ENCODE peak calls at places on chromosome 12, in ten cellular contexts. Z is iPS-NIHi11; S is NCI-H1092; R is fibroblast of the conjunctiva; M is AG08395; E is T-helper 9 cell; J is Karpas-422; O is amniotic stem cell; C is EH; T is CD8-positive, alpha-beta memory T cell. W is an unnamed sample.

GRCh38 chr12:130949806-130950205 is 3.9 kb upstream of the ADGRD1 start:
- DNase-seq in Z (no peak), T (no peak), M (no peak), E (no peak), J (no peak), R (no peak), S (no peak), O (no peak), C (no peak), W (no peak)

GRCh38 chr12:20695232-20695631 is at the start of gene SLCO1C1:
- DNase-seq in M (no peak), E (no peak), S (no peak), Z (no peak), R (no peak), J (no peak), C (no peak), O (no peak), T (no peak), W (no peak)

GRCh38 chr12:31724597-31724996 is 4.2 kb downstream of the AMN1 start:
- DNase-seq in R (no peak), E (no peak), Z (no peak), C (no peak), S (no peak), T (no peak), M (no peak), O (no peak), J (no peak), W (no peak)

GRCh38 chr12:13727707-13728147 is 253.7 kb downstream of the GRIN2B start:
- DNase-seq in O (no peak), E (no peak), C (no peak), S (peak), R (no peak), Z (peak), T (no peak), M (no peak), J (no peak), W (no peak)

GRCh38 chr12:107329569-107330324 is 236.4 kb upstream of the CRY1 start:
- DNase-seq in O (no peak), Z (no peak), R (no peak), C (peak), E (no peak), S (no peak), M (no peak), J (no peak), T (no peak), W (no peak)

GRCh38 chr12:45553204-45553603 is 176.3 kb upstream of the ARID2 start:
- DNase-seq in Z (no peak), T (no peak), M (no peak), E (no peak), C (no peak), J (no peak), S (peak), R (no peak), O (no peak), W (no peak)

GRCh38 chr12:45483571-45483970 is 245.9 kb upstream of the ARID2 start:
- DNase-seq in S (no peak), J (no peak), Z (no peak), C (peak), E (no peak), M (no peak), O (no peak), T (no peak), R (peak), W (no peak)

GRCh38 chr12:87928046-87928445 is 101.2 kb downstream of the C12orf50 start:
- DNase-seq in M (no peak), J (no peak), S (no peak), T (no peak), R (no peak), E (no peak), C (no peak), O (no peak), Z (no peak), W (no peak)

GRCh38 chr12:126093911-126094310 is 1028.7 kb downstream of the AACS start:
- DNase-seq in M (no peak), R (no peak), J (no peak), Z (no peak), O (no peak), T (no peak), E (no peak), C (no peak), S (no peak), W (no peak)

GRCh38 chr12:80232873-80233272 is 133.5 kb downstream of the OTOGL start:
- DNase-seq in S (no peak), T (no peak), Z (no peak), C (no peak), O (no peak), M (no peak), J (no peak), E (no peak), R (no peak), W (no peak)

GRCh38 chr12:106074706-106075392 is 63.9 kb downstream of the NUAK1 start:
- DNase-seq in Z (no peak), E (no peak), M (no peak), C (peak), T (no peak), R (no peak), O (no peak), J (no peak), S (no peak), W (no peak)

GRCh38 chr12:12992418-12993175 is 7.5 kb downstream of the HEBP1 start:
- DNase-seq in R (peak), E (no peak), O (no peak), M (peak), Z (no peak), S (no peak), T (no peak), J (no peak), C (peak), W (peak)

GRCh38 chr12:113479578-113480335 is 8.1 kb upstream of the LHX5 start:
- DNase-seq in T (no peak), C (peak), O (no peak), Z (peak), M (peak), R (no peak), J (no peak), S (no peak), E (peak), W (peak)

GRCh38 chr12:94648578-94648977 is 1.8 kb downstream of the TMCC3 start:
- DNase-seq in O (no peak), C (no peak), T (no peak), M (no peak), Z (no peak), R (no peak), S (no peak), J (no peak), E (no peak), W (no peak)

GRCh38 chr12:42859612-42860011 is 270.1 kb upstream of the PRICKLE1 start:
- DNase-seq in J (no peak), R (no peak), Z (no peak), E (no peak), T (no peak), S (no peak), C (no peak), M (no peak), O (no peak), W (no peak)

GRCh38 chr12:108964391-108965166 is 56.3 kb downstream of the SVOP start:
- DNase-seq in Z (no peak), O (no peak), E (no peak), J (no peak), M (no peak), T (no peak), S (no peak), C (no peak), R (no peak), W (no peak)

GRCh38 chr12:75553398-75553797 is 42.0 kb upstream of the KRR1 start:
- DNase-seq in O (no peak), T (no peak), J (peak), R (no peak), Z (no peak), M (peak), S (no peak), C (peak), E (no peak), W (no peak)

W was measured in GM03348.